ENCODE peak calls at places on chromosomes 3 and 15, in nine cellular contexts. L, C, J, T, X, R, N, U and D are unnamed samples. For H3K4me1, the result is how much of the 10 kb centered on the place peaks cover.

GRCh38 chr3:150149651-150150051 is 179.0 kb upstream of the PFN2 start:
- DNase-seq in L (no peak), R (no peak), T (no peak), X (no peak), N (no peak), J (no peak), U (no peak), C (no peak), D (peak)

GRCh38 chr3:59678042-59678707 is 628.4 kb upstream of the CFAP20DC start:
- DNase-seq in J (no peak), C (no peak), T (no peak), X (no peak), N (no peak), U (no peak), R (no peak), L (no peak), D (peak)

GRCh38 chr3:122902326-122902725 is 107.5 kb downstream of the SLC49A4 start:
- DNase-seq in N (no peak), U (no peak), R (no peak), C (no peak), X (no peak), T (no peak), J (no peak), L (no peak), D (peak)

GRCh38 chr3:122681294-122682015 is 816 bp downstream of the PARP14 start:
- DNase-seq in C (peak), L (no peak), R (no peak), T (no peak), U (no peak), J (no peak), N (no peak), X (no peak), D (no peak)

GRCh38 chr15:58299311-58299850 is 132.4 kb upstream of the LIPC start:
- DNase-seq in T (no peak), X (no peak), J (no peak), R (no peak), N (no peak), L (no peak), C (no peak), U (no peak), D (no peak)

GRCh38 chr3:71078199-71078598 is 505.3 kb downstream of the FOXP1 start:
- DNase-seq in C (no peak), N (no peak), X (no peak), U (no peak), J (no peak), T (no peak), L (no peak), R (no peak), D (no peak)

GRCh38 chr15:71440479-71441071 is 325.3 kb downstream of the THSD4 start:
- DNase-seq in T (no peak), C (no peak), U (no peak), X (no peak), N (no peak), L (no peak), J (peak), R (peak), D (peak)

GRCh38 chr15:79002631-79003030 is 57.8 kb upstream of the CTSH start:
- DNase-seq in X (no peak), R (no peak), L (peak), J (no peak), U (no peak), C (no peak), N (no peak), T (no peak), D (peak)

GRCh38 chr3:187838016-187838535 is 92.8 kb upstream of the BCL6 start:
- DNase-seq in L (no peak), R (no peak), N (no peak), J (no peak), U (no peak), T (no peak), C (no peak), X (no peak), D (no peak)

GRCh38 chr3:53190659-53191058 is 29.6 kb downstream of the PRKCD start:
- DNase-seq in X (no peak), N (no peak), J (peak), R (no peak), L (no peak), C (no peak), U (no peak), T (no peak), D (no peak)

GRCh38 chr3:192409203-192409837 is 318.0 kb downstream of the FGF12 start:
- DNase-seq in L (peak), X (no peak), C (no peak), T (peak), R (no peak), N (no peak), U (peak), J (no peak), D (no peak)

GRCh38 chr3:20147374-20147773 is 38.6 kb downstream of the SGO1 start:
- DNase-seq in R (no peak), X (no peak), C (no peak), U (no peak), T (no peak), J (no peak), N (no peak), L (no peak), D (no peak)

GRCh38 chr3:57803647-57804081 is 47.6 kb downstream of the SLMAP start:
- DNase-seq in N (no peak), X (no peak), R (peak), J (no peak), U (no peak), T (no peak), L (no peak), C (no peak), D (peak)

GRCh38 chr3:101574388-101575156 is 592 bp downstream of the PCNP start:
- DNase-seq in J (peak), X (peak), R (no peak), U (peak), L (peak), C (peak), N (no peak), T (peak), D (peak)

GRCh38 chr3:95280711-95281352 is 1218.0 kb downstream of the NSUN3 start:
- DNase-seq in T (no peak), L (no peak), U (no peak), J (no peak), R (no peak), N (no peak), C (no peak), X (no peak), D (peak)

GRCh38 chr3:42419565-42419964 is 9.2 kb upstream of the LYZL4 start:
- DNase-seq in R (no peak), C (no peak), T (no peak), X (no peak), U (no peak), N (no peak), J (no peak), L (no peak), D (no peak)

GRCh38 chr15:40096094-40096876 is 12.4 kb downstream of the BMF start:
- DNase-seq in L (no peak), N (no peak), J (peak), T (no peak), R (no peak), X (no peak), U (no peak), C (no peak), D (no peak)
- H3K4me1 ChIP-seq in L (under half), N (under half), J (half or more), T (half or more), R (under half), X (under half), U (under half), C (under half), D (under half)

DNA sequence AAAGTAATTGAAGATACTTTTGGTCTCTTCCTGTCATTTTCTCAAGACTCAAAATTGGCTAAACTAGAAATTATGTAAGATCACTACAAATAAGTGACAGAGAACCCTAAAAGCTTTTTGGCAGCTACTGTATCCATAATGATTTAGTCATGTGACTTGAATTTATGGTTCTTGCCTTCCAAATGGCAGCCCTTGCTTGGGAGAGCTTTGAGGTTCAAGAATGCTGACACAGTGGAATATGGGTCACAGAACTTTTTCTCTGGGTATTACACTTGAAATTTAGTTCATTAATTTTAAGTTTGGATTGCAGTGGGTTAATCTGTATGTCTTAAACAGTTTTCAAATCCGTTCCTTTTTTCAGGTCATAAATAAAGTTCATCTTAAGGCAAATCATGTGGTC is 14.0 kb downstream of the LMLN start:
- DNase-seq in R (no peak), C (no peak), T (no peak), X (no peak), U (no peak), L (no peak), N (no peak), J (no peak), D (no peak)
- H3K27ac ChIP-seq in R (no peak), C (no peak), T (no peak), X (no peak), U (no peak), L (no peak), N (no peak), J (no peak), D (no peak)

GRCh38 chr3:39849992-39850706 is 40.7 kb downstream of the MYRIP start:
- DNase-seq in R (no peak), J (no peak), U (no peak), L (no peak), T (no peak), X (no peak), C (no peak), N (no peak), D (no peak)
- H3K4me1 ChIP-seq in R (under half), J (under half), U (under half), L (under half), T (under half), X (under half), C (under half), N (under half), D (under half)

GRCh38 chr3:4466783-4467521 is at the start of gene SUMF1:
- DNase-seq in C (peak), N (peak), X (peak), J (peak), R (peak), T (peak), U (peak), L (peak), D (peak)
- H3K27ac ChIP-seq in C (peak), N (peak), X (peak), J (peak), R (peak), T (peak), U (no peak), L (no peak), D (peak)

GRCh38 chr15:85689729-85690128 is 105.0 kb downstream of the KLHL25 start:
- DNase-seq in T (no peak), R (peak), L (peak), N (no peak), C (peak), J (peak), X (no peak), U (peak), D (no peak)
- H3K4me1 ChIP-seq in T (under half), R (half or more), L (under half), N (under half), C (under half), J (half or more), X (under half), U (under half), D (under half)

GRCh38 chr15:68430471-68431036 is 1.4 kb downstream of the ITGA11 start:
- DNase-seq in X (no peak), T (no peak), N (no peak), C (peak), U (no peak), L (no peak), R (no peak), J (no peak), D (no peak)

GRCh38 chr15:68431792-68432401 is at the start of gene ITGA11:
- DNase-seq in C (peak), T (peak), J (no peak), X (no peak), N (peak), R (no peak), U (peak), L (peak), D (no peak)

GRCh38 chr15:68429691-68430470 is 2.1 kb downstream of the ITGA11 start:
- DNase-seq in L (no peak), T (no peak), X (no peak), R (no peak), N (no peak), J (no peak), U (no peak), C (no peak), D (no peak)

GRCh38 chr15:68432665-68433064 is 702 bp upstream of the ITGA11 start:
- DNase-seq in N (no peak), T (no peak), R (no peak), J (no peak), U (no peak), L (no peak), X (no peak), C (peak), D (no peak)

GRCh38 chr15:68431037-68431791 is 749 bp downstream of the ITGA11 start:
- DNase-seq in T (peak), R (no peak), N (no peak), C (peak), L (peak), J (no peak), U (peak), X (no peak), D (no peak)
- H3K27ac ChIP-seq in T (no peak), R (no peak), N (no peak), C (no peak), L (peak), J (no peak), U (no peak), X (peak), D (no peak)

DNA sequence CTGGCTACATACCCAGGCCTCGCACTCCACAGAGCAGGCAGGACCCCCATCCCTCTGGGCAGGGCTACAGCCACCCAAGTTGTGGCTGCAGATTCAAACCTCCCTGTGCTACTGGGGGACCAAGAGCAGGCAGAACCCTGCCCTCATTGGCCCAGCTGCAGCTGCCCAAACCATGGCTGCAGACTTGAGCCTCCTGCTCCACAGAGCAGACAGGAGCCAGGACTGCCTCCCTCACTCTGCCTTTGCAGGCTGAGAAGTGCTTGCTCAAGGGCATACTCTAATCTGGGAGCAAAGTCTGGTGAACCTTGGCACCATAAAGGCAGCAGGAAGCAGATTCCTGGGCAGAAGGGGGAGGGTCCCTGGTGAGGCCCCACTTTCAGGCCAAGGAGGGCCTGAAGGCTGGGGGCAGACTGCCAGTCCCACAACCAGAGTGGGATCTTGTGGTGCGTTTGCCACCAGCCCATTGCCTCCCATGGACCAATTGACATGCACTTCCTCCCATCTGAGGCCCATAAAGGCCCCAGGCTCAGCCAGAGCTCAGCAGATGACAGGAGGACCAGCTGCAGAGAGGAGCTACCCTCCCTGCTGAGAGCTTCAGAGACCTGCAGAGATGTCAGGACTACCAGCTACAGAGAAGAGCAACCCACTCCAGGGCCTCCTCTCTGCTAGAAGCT is 64.2 kb upstream of the EPHA6 start:
- DNase-seq in J (no peak), X (no peak), R (no peak), C (no peak), N (no peak), T (no peak), U (no peak), L (no peak), D (no peak)
- H3K4me1 ChIP-seq in J (under half), X (under half), R (under half), C (under half), N (under half), T (under half), U (under half), L (under half), D (under half)